ENCODE peak calls at places on chromosomes 3 and 15, in seven cellular contexts. C is mesenchymal stem cell; J is upper lobe of left lung; F is naive thymus-derived CD4-positive, alpha-beta T cell; X is hepatocyte; O is RWPE2; T is right cardiac atrium. Q is an unnamed sample. For H3K9me3, the result is how much of the 10 kb centered on the place peaks cover.

GRCh38 chr3:356947-357346 is 160.4 kb downstream of the CHL1 start:
- DNase-seq in C (no peak), J (no peak), F (no peak), X (peak), O (no peak), T (peak), Q (no peak)

GRCh38 chr3:155701882-155702465 is 42.9 kb downstream of the PLCH1 start:
- DNase-seq in C (peak), J (no peak), F (no peak), X (peak), O (no peak), T (no peak), Q (no peak)

GRCh38 chr3:3110749-3111361 is 681 bp upstream of the IL5RA start:
- DNase-seq in C (peak), J (no peak), F (no peak), X (no peak), O (no peak), T (no peak), Q (no peak)

GRCh38 chr15:28994142-28994829 is 108.5 kb downstream of the APBA2 start:
- DNase-seq in C (no peak), J (no peak), F (no peak), X (no peak), O (no peak), T (no peak), Q (no peak)

GRCh38 chr3:122689587-122689986 is 8.9 kb downstream of the PARP14 start:
- DNase-seq in C (peak), J (no peak), F (no peak), X (peak), O (no peak), T (no peak), Q (no peak)

GRCh38 chr3:62379206-62379834 is 6.0 kb upstream of the FEZF2 start:
- DNase-seq in C (no peak), J (no peak), F (no peak), X (no peak), O (no peak), T (no peak), Q (no peak)

GRCh38 chr3:58962816-58963215 is 87.0 kb downstream of the CFAP20DC start:
- DNase-seq in C (no peak), J (no peak), F (no peak), X (no peak), O (no peak), T (no peak), Q (no peak)

GRCh38 chr15:68885070-68885469 is 45.3 kb upstream of the SPESP1 start:
- DNase-seq in C (peak), J (no peak), F (no peak), X (no peak), O (no peak), T (peak), Q (no peak)

GRCh38 chr15:94081829-94082228 is 149.5 kb upstream of the MCTP2 start:
- DNase-seq in C (no peak), J (no peak), F (no peak), X (no peak), O (no peak), T (no peak), Q (no peak)

GRCh38 chr3:109114746-109115145 is 3.2 kb downstream of the MORC1 start:
- DNase-seq in C (no peak), J (no peak), F (no peak), X (no peak), O (no peak), T (no peak), Q (no peak)

DNA sequence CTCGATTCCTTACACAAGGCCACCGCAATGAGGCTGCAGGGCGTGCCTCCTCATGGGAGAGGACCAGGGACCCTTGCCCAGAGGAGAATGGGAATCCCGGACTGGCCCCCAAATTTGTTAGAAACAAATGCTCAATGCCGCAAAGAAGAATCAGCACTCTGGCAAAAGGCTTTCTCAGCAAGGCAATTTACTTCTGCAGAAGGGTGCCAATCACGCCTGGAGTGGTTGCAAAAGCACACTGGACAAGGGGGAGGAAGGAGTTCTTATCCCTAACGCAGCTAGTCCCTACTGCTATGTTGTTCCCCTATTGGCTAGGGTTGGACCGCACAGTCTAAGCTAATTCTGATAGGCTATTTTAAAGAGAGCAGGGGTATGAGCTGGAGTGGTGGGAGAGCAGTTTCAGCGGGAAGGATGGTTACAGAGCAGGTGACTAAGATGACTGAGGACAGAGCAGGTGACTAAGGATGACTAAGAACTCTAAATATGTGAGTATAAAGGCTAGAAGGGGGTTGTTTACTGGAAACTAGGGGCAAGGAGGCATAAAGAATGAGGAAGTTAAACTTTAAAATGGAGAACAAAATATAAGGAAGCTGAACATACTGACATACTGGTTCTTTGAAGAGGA is 48.5 kb downstream of the KATNBL1 start:
- DNase-seq in C (no peak), J (no peak), F (no peak), X (peak), O (no peak), T (no peak), Q (no peak)
- H3K9me3 ChIP-seq in C (under half), J (under half), F (under half), X (under half), O (under half), T (under half), Q (under half)

GRCh38 chr15:46636220-46636619 is 1001.4 kb downstream of the SQOR start:
- DNase-seq in C (peak), J (no peak), F (no peak), X (peak), O (no peak), T (no peak), Q (no peak)
- H3K9me3 ChIP-seq in C (under half), J (under half), F (under half), X (under half), O (under half), T (under half), Q (under half)

GRCh38 chr3:43338295-43338694 is 52.0 kb downstream of the SNRK start:
- DNase-seq in C (peak), J (no peak), F (no peak), X (no peak), O (no peak), T (no peak), Q (no peak)

GRCh38 chr3:43330981-43331380 is 44.6 kb downstream of the SNRK start:
- DNase-seq in C (peak), J (no peak), F (no peak), X (no peak), O (no peak), T (no peak), Q (no peak)

GRCh38 chr3:43340403-43340802 is 54.1 kb downstream of the SNRK start:
- DNase-seq in C (no peak), J (no peak), F (no peak), X (no peak), O (no peak), T (no peak), Q (no peak)

GRCh38 chr3:43341788-43342187 is 55.4 kb downstream of the SNRK start:
- DNase-seq in C (no peak), J (no peak), F (no peak), X (no peak), O (no peak), T (no peak), Q (no peak)

GRCh38 chr3:43335799-43336198 is 49.5 kb downstream of the SNRK start:
- DNase-seq in C (no peak), J (no peak), F (no peak), X (no peak), O (no peak), T (no peak), Q (no peak)
- H3K9me3 ChIP-seq in C (half or more), J (under half), F (under half), X (under half), O (under half), T (under half), Q (under half)

DNA sequence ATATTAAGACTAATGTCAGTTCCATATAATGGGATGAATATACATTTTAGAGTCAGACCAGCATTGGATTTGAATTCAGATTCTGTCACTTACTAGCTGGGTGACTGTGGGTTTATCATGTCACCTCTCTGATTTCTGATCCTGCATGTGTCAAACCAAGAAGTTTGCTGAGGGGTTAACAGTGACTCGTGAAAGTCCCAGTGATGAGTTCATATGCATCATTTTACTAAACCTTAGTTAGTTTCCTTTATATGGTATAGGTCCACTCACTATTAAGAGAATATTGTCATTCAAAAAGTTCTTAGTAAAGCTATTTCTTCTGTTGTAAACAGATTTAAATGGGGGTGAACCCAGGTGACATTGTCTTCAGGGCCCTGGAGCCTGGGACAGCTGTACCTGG is 102.3 kb downstream of the ZNF621 start:
- DNase-seq in C (no peak), J (no peak), F (no peak), X (no peak), O (no peak), T (no peak), Q (no peak)
- H3K9me3 ChIP-seq in C (under half), J (under half), F (under half), X (under half), O (under half), T (under half), Q (under half)

DNA sequence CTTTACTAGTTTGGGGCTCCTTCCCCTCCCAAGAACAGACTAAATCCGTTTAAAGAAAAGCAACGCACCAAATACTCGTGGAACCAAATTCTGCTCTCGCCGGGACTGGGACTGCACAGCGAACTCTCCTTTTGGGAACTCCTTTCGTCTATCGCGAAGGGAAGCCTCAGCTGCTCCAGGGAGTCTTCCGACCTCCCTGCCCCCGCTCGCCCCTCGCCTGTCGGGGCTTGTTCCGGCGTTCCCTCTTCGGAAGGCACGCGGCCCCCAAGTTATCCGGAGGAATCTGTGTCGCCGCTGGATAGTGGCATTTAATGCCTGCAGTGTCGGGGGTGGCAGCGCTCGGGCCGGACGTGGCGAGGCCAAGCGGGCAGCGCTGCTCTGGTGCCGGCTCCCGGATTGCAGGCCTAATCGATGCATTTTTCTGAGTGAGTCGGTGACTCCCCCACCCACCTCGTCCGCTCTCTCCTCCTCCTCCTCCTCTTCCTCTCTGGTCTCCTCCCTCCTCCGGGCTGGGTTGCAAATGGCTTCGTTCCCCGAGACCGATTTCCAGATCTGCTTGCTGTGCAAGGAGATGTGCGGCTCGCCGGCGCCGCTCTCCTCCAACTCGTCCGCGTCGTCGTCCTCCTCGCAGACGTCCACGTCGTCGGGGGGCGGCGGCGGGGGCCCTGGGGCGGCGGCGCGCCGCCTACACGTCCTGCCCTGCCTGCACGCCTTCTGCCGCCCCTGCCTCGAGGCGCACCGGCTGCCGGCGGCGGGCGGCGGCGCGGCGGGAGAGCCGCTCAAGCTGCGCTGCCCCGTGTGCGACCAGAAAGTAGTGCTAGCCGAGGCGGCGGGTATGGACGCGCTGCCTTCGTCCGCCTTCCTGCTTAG is at the start of gene TRIM71:
- DNase-seq in C (peak), J (peak), F (peak), X (peak), O (no peak), T (no peak), Q (no peak)
- H3K9me3 ChIP-seq in C (under half), J (under half), F (under half), X (under half), O (under half), T (under half), Q (under half)

GRCh38 chr3:138767498-138768104 is 67.1 kb downstream of the PIK3CB start:
- DNase-seq in C (no peak), J (peak), F (no peak), X (no peak), O (no peak), T (no peak), Q (no peak)
- H3K9me3 ChIP-seq in C (under half), J (under half), F (under half), X (under half), O (under half), T (under half), Q (under half)

Q was measured in T-helper 17 cell.